ENCODE peak calls at places on chromosomes 1 and 21, in nine cellular contexts. One of them, this sample, is unnamed.

GRCh38 chr21:15682977-15683376 is 46.8 kb upstream of the USP25 start:
- DNase-seq in tibial artery: no peak
- DNase-seq in left lung: no peak
- DNase-seq in fibroblast of pulmonary artery: peak; percentile 79
- DNase-seq in AG09309: no peak
- DNase-seq in colonic mucosa: no peak
- DNase-seq in HL-60: peak; percentile 35
- DNase-seq in lower lobe of right lung: no peak
- DNase-seq in pancreas: no peak
- DNase-seq in this sample: no peak

GRCh38 chr1:64676386-64676785 is 68.5 kb upstream of the RAVER2 start:
- DNase-seq in colonic mucosa: no peak
- DNase-seq in fibroblast of pulmonary artery: no peak
- DNase-seq in lower lobe of right lung: no peak
- DNase-seq in left lung: no peak
- DNase-seq in pancreas: no peak
- DNase-seq in tibial artery: no peak
- DNase-seq in AG09309: no peak
- DNase-seq in HL-60: no peak
- DNase-seq in this sample: no peak

GRCh38 chr1:211828584-211829342 is 1.8 kb downstream of the LPGAT1 start:
- DNase-seq in AG09309: no peak
- DNase-seq in fibroblast of pulmonary artery: peak; percentile 22
- DNase-seq in lower lobe of right lung: no peak
- DNase-seq in colonic mucosa: no peak
- DNase-seq in HL-60: no peak
- DNase-seq in left lung: no peak
- DNase-seq in tibial artery: no peak
- DNase-seq in pancreas: no peak
- DNase-seq in this sample: no peak

GRCh38 chr1:47598357-47598756 is 160.5 kb downstream of the FOXD2 start:
- DNase-seq in left lung: no peak
- DNase-seq in lower lobe of right lung: no peak
- DNase-seq in tibial artery: no peak
- DNase-seq in colonic mucosa: no peak
- DNase-seq in HL-60: no peak
- DNase-seq in pancreas: no peak
- DNase-seq in AG09309: no peak
- DNase-seq in fibroblast of pulmonary artery: no peak
- DNase-seq in this sample: no peak

GRCh38 chr21:46329796-46330195 is 5.8 kb downstream of the PCNT start:
- DNase-seq in tibial artery: no peak
- DNase-seq in colonic mucosa: no peak
- DNase-seq in pancreas: no peak
- DNase-seq in HL-60: no peak
- DNase-seq in AG09309: no peak
- DNase-seq in fibroblast of pulmonary artery: no peak
- DNase-seq in lower lobe of right lung: no peak
- DNase-seq in left lung: no peak
- DNase-seq in this sample: no peak

GRCh38 chr1:95023399-95024050 is 49.2 kb downstream of the ALG14 start:
- DNase-seq in fibroblast of pulmonary artery: peak; percentile 88
- DNase-seq in left lung: no peak
- DNase-seq in HL-60: no peak
- DNase-seq in tibial artery: no peak
- DNase-seq in AG09309: peak; percentile 84
- DNase-seq in lower lobe of right lung: no peak
- DNase-seq in colonic mucosa: no peak
- DNase-seq in pancreas: no peak
- DNase-seq in this sample: no peak

GRCh38 chr1:118291686-118292085 is 106.7 kb upstream of the SPAG17 start:
- DNase-seq in pancreas: no peak
- DNase-seq in HL-60: no peak
- DNase-seq in lower lobe of right lung: no peak
- DNase-seq in colonic mucosa: peak; percentile 17
- DNase-seq in left lung: no peak
- DNase-seq in fibroblast of pulmonary artery: no peak
- DNase-seq in AG09309: no peak
- DNase-seq in tibial artery: no peak
- DNase-seq in this sample: no peak

GRCh38 chr1:43651188-43651587 is 1.2 kb downstream of the KDM4A start:
- DNase-seq in colonic mucosa: peak; percentile 22
- DNase-seq in left lung: no peak
- DNase-seq in lower lobe of right lung: no peak
- DNase-seq in tibial artery: no peak
- DNase-seq in pancreas: no peak
- DNase-seq in fibroblast of pulmonary artery: no peak
- DNase-seq in HL-60: no peak
- DNase-seq in AG09309: no peak
- DNase-seq in this sample: no peak

GRCh38 chr1:119475866-119476439 is 31.1 kb upstream of the HSD3B1 start:
- DNase-seq in pancreas: peak; percentile 87
- DNase-seq in left lung: peak; percentile 43
- DNase-seq in colonic mucosa: peak; percentile 71
- DNase-seq in AG09309: no peak
- DNase-seq in tibial artery: peak; percentile 25
- DNase-seq in lower lobe of right lung: peak; percentile 63
- DNase-seq in HL-60: peak; percentile 67
- DNase-seq in fibroblast of pulmonary artery: peak; percentile 47
- DNase-seq in this sample: peak; percentile 69

GRCh38 chr1:193322218-193322617 is 135.8 kb upstream of the B3GALT2 start:
- DNase-seq in tibial artery: no peak
- DNase-seq in HL-60: no peak
- DNase-seq in pancreas: no peak
- DNase-seq in fibroblast of pulmonary artery: peak; percentile 89
- DNase-seq in lower lobe of right lung: no peak
- DNase-seq in AG09309: no peak
- DNase-seq in colonic mucosa: no peak
- DNase-seq in left lung: no peak
- DNase-seq in this sample: no peak

GRCh38 chr1:58585591-58586151 is 8.6 kb upstream of the TACSTD2 start:
- DNase-seq in colonic mucosa: no peak
- DNase-seq in pancreas: no peak
- DNase-seq in lower lobe of right lung: peak; percentile 63
- DNase-seq in AG09309: no peak
- DNase-seq in left lung: peak; percentile 64
- DNase-seq in fibroblast of pulmonary artery: peak; percentile 71
- DNase-seq in tibial artery: no peak
- DNase-seq in HL-60: no peak
- DNase-seq in this sample: no peak

GRCh38 chr1:241579434-241579833 is 47.3 kb downstream of the KMO start:
- DNase-seq in lower lobe of right lung: peak; percentile 62
- DNase-seq in left lung: peak; percentile 45
- DNase-seq in fibroblast of pulmonary artery: no peak
- DNase-seq in AG09309: no peak
- DNase-seq in pancreas: no peak
- DNase-seq in colonic mucosa: no peak
- DNase-seq in HL-60: no peak
- DNase-seq in tibial artery: no peak
- DNase-seq in this sample: no peak

GRCh38 chr21:43295016-43295958 is 126.5 kb downstream of the CRYAA start:
- DNase-seq in fibroblast of pulmonary artery: no peak
- DNase-seq in colonic mucosa: no peak
- DNase-seq in tibial artery: no peak
- DNase-seq in AG09309: no peak
- DNase-seq in pancreas: no peak
- DNase-seq in left lung: no peak
- DNase-seq in HL-60: no peak
- DNase-seq in lower lobe of right lung: peak; percentile 39
- DNase-seq in this sample: no peak

GRCh38 chr1:108661030-108661609 is at the start of gene HENMT1:
- DNase-seq in lower lobe of right lung: peak; percentile 81
- DNase-seq in left lung: peak; percentile 71
- DNase-seq in AG09309: no peak
- DNase-seq in tibial artery: peak; percentile 47
- DNase-seq in pancreas: peak; percentile 39
- DNase-seq in colonic mucosa: peak; percentile 63
- DNase-seq in fibroblast of pulmonary artery: peak; percentile 78
- DNase-seq in HL-60: peak; percentile 63
- DNase-seq in this sample: no peak

DNA sequence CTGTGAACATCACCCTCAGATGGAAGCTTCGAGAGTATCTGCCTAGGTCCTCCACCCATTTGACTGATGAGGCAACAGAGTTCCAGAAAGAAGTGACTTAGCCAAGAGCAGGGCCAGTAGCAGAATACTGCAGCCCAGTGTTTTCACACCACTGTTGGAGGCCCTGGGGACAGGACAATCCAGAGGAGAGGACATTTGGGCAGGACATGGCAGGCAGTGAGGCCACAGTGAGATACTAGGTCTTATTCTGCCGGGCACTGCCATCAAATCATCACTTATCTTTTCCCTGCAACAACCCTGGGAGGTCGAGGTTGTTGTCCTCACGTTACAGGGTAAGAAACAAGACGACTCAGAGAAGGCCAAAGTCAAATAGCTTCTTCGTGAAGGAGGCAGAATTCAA is 5.5 kb upstream of the FOXO6 start:
- DNase-seq in tibial artery: no peak
- DNase-seq in pancreas: peak; percentile 6
- DNase-seq in colonic mucosa: peak; percentile 6
- DNase-seq in HL-60: no peak
- DNase-seq in fibroblast of pulmonary artery: no peak
- DNase-seq in lower lobe of right lung: no peak
- DNase-seq in left lung: no peak
- DNase-seq in AG09309: no peak
- DNase-seq in this sample: no peak
- H3K4me3 ChIP-seq in tibial artery: no peak overlapping the region
- H3K4me3 ChIP-seq in pancreas: no peak overlapping the region
- H3K4me3 ChIP-seq in colonic mucosa: no peak overlapping the region
- H3K4me3 ChIP-seq in HL-60: no peak overlapping the region
- H3K4me3 ChIP-seq in fibroblast of pulmonary artery: no peak overlapping the region
- H3K4me3 ChIP-seq in lower lobe of right lung: no peak overlapping the region
- H3K4me3 ChIP-seq in left lung: no peak overlapping the region
- H3K4me3 ChIP-seq in AG09309: no peak overlapping the region
- H3K4me3 ChIP-seq in this sample: no peak overlapping the region

GRCh38 chr1:161727343-161727924 is 6.1 kb downstream of the FCRLB start:
- DNase-seq in AG09309: peak; percentile 74
- DNase-seq in pancreas: no peak
- DNase-seq in HL-60: peak; percentile 68
- DNase-seq in left lung: no peak
- DNase-seq in fibroblast of pulmonary artery: peak; percentile 69
- DNase-seq in lower lobe of right lung: no peak
- DNase-seq in tibial artery: no peak
- DNase-seq in colonic mucosa: peak; percentile 20
- DNase-seq in this sample: no peak

GRCh38 chr1:161728376-161729226 is 7.3 kb downstream of the FCRLB start:
- DNase-seq in pancreas: no peak
- DNase-seq in AG09309: no peak
- DNase-seq in fibroblast of pulmonary artery: no peak
- DNase-seq in colonic mucosa: no peak
- DNase-seq in left lung: no peak
- DNase-seq in lower lobe of right lung: no peak
- DNase-seq in tibial artery: no peak
- DNase-seq in HL-60: no peak
- DNase-seq in this sample: no peak

GRCh38 chr1:161723459-161724149 is 2.3 kb downstream of the FCRLB start:
- DNase-seq in left lung: no peak
- DNase-seq in pancreas: no peak
- DNase-seq in AG09309: no peak
- DNase-seq in colonic mucosa: no peak
- DNase-seq in tibial artery: no peak
- DNase-seq in lower lobe of right lung: no peak
- DNase-seq in fibroblast of pulmonary artery: no peak
- DNase-seq in HL-60: no peak
- DNase-seq in this sample: peak; percentile 83

GRCh38 chr1:161726631-161727342 is 5.4 kb downstream of the FCRLB start:
- DNase-seq in fibroblast of pulmonary artery: peak; percentile 86
- DNase-seq in HL-60: peak; percentile 66
- DNase-seq in colonic mucosa: peak; percentile 81
- DNase-seq in left lung: peak; percentile 88
- DNase-seq in AG09309: no peak
- DNase-seq in pancreas: peak; percentile 88
- DNase-seq in lower lobe of right lung: peak; percentile 90
- DNase-seq in tibial artery: peak; percentile 89
- DNase-seq in this sample: no peak

GRCh38 chr1:161725888-161726630 is 4.7 kb downstream of the FCRLB start:
- DNase-seq in HL-60: peak; percentile 47
- DNase-seq in AG09309: no peak
- DNase-seq in pancreas: peak; percentile 47
- DNase-seq in left lung: peak; percentile 56
- DNase-seq in colonic mucosa: peak; percentile 38
- DNase-seq in tibial artery: peak; percentile 31
- DNase-seq in fibroblast of pulmonary artery: peak; percentile 54
- DNase-seq in lower lobe of right lung: peak; percentile 74
- DNase-seq in this sample: no peak
- TF ChIP-seq CTCF in HL-60: no peak
- TF ChIP-seq CTCF in AG09309: peak; percentile 51
- TF ChIP-seq CTCF in pancreas: no peak
- TF ChIP-seq CTCF in left lung: peak; percentile 37
- TF ChIP-seq CTCF in colonic mucosa: no peak
- TF ChIP-seq CTCF in tibial artery: peak; percentile 36
- TF ChIP-seq CTCF in fibroblast of pulmonary artery: peak; percentile 39
- TF ChIP-seq CTCF in lower lobe of right lung: no peak
- TF ChIP-seq CTCF in this sample: no peak

GRCh38 chr1:12208271-12208670 is 21.6 kb upstream of the VPS13D start:
- DNase-seq in pancreas: no peak
- DNase-seq in lower lobe of right lung: no peak
- DNase-seq in left lung: no peak
- DNase-seq in tibial artery: no peak
- DNase-seq in HL-60: no peak
- DNase-seq in AG09309: no peak
- DNase-seq in fibroblast of pulmonary artery: no peak
- DNase-seq in colonic mucosa: no peak
- DNase-seq in this sample: no peak

GRCh38 chr1:12206792-12207424 is 22.9 kb upstream of the VPS13D start:
- DNase-seq in tibial artery: no peak
- DNase-seq in fibroblast of pulmonary artery: no peak
- DNase-seq in HL-60: no peak
- DNase-seq in left lung: no peak
- DNase-seq in pancreas: no peak
- DNase-seq in colonic mucosa: no peak
- DNase-seq in lower lobe of right lung: no peak
- DNase-seq in AG09309: no peak
- DNase-seq in this sample: no peak

GRCh38 chr1:12204140-12204539 is 25.7 kb upstream of the VPS13D start:
- DNase-seq in colonic mucosa: no peak
- DNase-seq in fibroblast of pulmonary artery: no peak
- DNase-seq in HL-60: no peak
- DNase-seq in left lung: no peak
- DNase-seq in tibial artery: no peak
- DNase-seq in AG09309: no peak
- DNase-seq in pancreas: no peak
- DNase-seq in lower lobe of right lung: no peak
- DNase-seq in this sample: no peak

GRCh38 chr1:12204754-12205658 is 24.8 kb upstream of the VPS13D start:
- DNase-seq in tibial artery: no peak
- DNase-seq in colonic mucosa: no peak
- DNase-seq in pancreas: no peak
- DNase-seq in left lung: no peak
- DNase-seq in AG09309: no peak
- DNase-seq in HL-60: no peak
- DNase-seq in lower lobe of right lung: no peak
- DNase-seq in fibroblast of pulmonary artery: no peak
- DNase-seq in this sample: no peak

GRCh38 chr1:12206238-12206637 is 23.6 kb upstream of the VPS13D start:
- DNase-seq in pancreas: no peak
- DNase-seq in lower lobe of right lung: no peak
- DNase-seq in left lung: no peak
- DNase-seq in tibial artery: no peak
- DNase-seq in AG09309: no peak
- DNase-seq in HL-60: no peak
- DNase-seq in colonic mucosa: no peak
- DNase-seq in fibroblast of pulmonary artery: no peak
- DNase-seq in this sample: no peak
- H3K4me3 ChIP-seq in pancreas: no peak overlapping the region
- H3K4me3 ChIP-seq in lower lobe of right lung: no peak overlapping the region
- H3K4me3 ChIP-seq in left lung: no peak overlapping the region
- H3K4me3 ChIP-seq in tibial artery: no peak overlapping the region
- H3K4me3 ChIP-seq in AG09309: no peak overlapping the region
- H3K4me3 ChIP-seq in HL-60: no peak overlapping the region
- H3K4me3 ChIP-seq in colonic mucosa: no peak overlapping the region
- H3K4me3 ChIP-seq in fibroblast of pulmonary artery: no peak overlapping the region
- H3K4me3 ChIP-seq in this sample: no peak overlapping the region

GRCh38 chr1:26608895-26609294 is 79.3 kb downstream of the RPS6KA1 start:
- DNase-seq in lower lobe of right lung: no peak
- DNase-seq in HL-60: peak; percentile 18
- DNase-seq in colonic mucosa: no peak
- DNase-seq in left lung: no peak
- DNase-seq in tibial artery: no peak
- DNase-seq in AG09309: no peak
- DNase-seq in pancreas: no peak
- DNase-seq in fibroblast of pulmonary artery: peak; percentile 33
- DNase-seq in this sample: no peak
- TF ChIP-seq CTCF in lower lobe of right lung: no peak
- TF ChIP-seq CTCF in HL-60: no peak
- TF ChIP-seq CTCF in colonic mucosa: no peak
- TF ChIP-seq CTCF in left lung: no peak
- TF ChIP-seq CTCF in tibial artery: no peak
- TF ChIP-seq CTCF in AG09309: no peak
- TF ChIP-seq CTCF in pancreas: no peak
- TF ChIP-seq CTCF in fibroblast of pulmonary artery: peak; percentile 5
- TF ChIP-seq CTCF in this sample: no peak